ENCODE peak calls at places on chromosomes 11 and 22, in nine cellular contexts. F is A549, I is omental fat pad, B is NB4, A is IMR-90, N is cardiac fibroblast, Q is esophagus squamous epithelium, Y is neural progenitor cell, M is mesothelial cell of epicardium. C is an unnamed sample.

GRCh38 chr11:76831911-76832310 is 28.8 kb upstream of the ACER3 start:
- DNase-seq in Y (no peak), Q (no peak), I (no peak), F (no peak), N (no peak), A (no peak), B (no peak), M (no peak), C (no peak)

GRCh38 chr22:27174970-27175369 is 517.6 kb downstream of the MIAT start:
- DNase-seq in B (no peak), Q (no peak), N (no peak), I (no peak), M (no peak), F (no peak), A (no peak), Y (peak), C (no peak)

GRCh38 chr22:32142600-32142999 is 16.5 kb downstream of the C22orf42 start:
- DNase-seq in Q (no peak), F (no peak), Y (no peak), A (no peak), B (no peak), M (no peak), I (no peak), N (no peak), C (no peak)

GRCh38 chr11:39365809-39366436 is 2093.5 kb downstream of the LRRC4C start:
- DNase-seq in M (no peak), F (peak), B (peak), N (peak), Q (no peak), Y (peak), I (no peak), A (no peak), C (no peak)

GRCh38 chr11:127454856-127455255 is 454.3 kb upstream of the KIRREL3 start:
- DNase-seq in B (peak), F (no peak), I (no peak), A (no peak), Y (peak), M (no peak), N (no peak), Q (no peak), C (no peak)

GRCh38 chr22:17264321-17265052 is 45.3 kb upstream of the ADA2 start:
- DNase-seq in F (no peak), A (peak), B (no peak), I (no peak), Q (no peak), Y (peak), N (peak), M (peak), C (no peak)

GRCh38 chr11:77753230-77753629 is 67.3 kb downstream of the RSF1 start:
- DNase-seq in F (no peak), A (no peak), I (no peak), M (no peak), B (no peak), Y (peak), Q (no peak), N (no peak), C (no peak)

GRCh38 chr11:27158763-27159679 is 118.4 kb downstream of the BBOX1 start:
- DNase-seq in F (peak), Q (no peak), N (peak), M (peak), Y (peak), B (peak), I (no peak), A (peak), C (no peak)

GRCh38 chr22:44200855-44201550 is 20.3 kb downstream of the PARVG start:
- DNase-seq in M (no peak), A (no peak), B (peak), N (no peak), Q (no peak), I (no peak), F (no peak), Y (no peak), C (no peak)

GRCh38 chr11:7577883-7578242 is 64.1 kb downstream of the PPFIBP2 start:
- DNase-seq in N (peak), F (no peak), B (peak), I (no peak), A (peak), Y (no peak), Q (no peak), M (no peak), C (no peak)

GRCh38 chr11:40032331-40032730 is 1427.1 kb downstream of the LRRC4C start:
- DNase-seq in I (no peak), F (no peak), N (no peak), B (no peak), Y (no peak), A (no peak), Q (no peak), M (no peak), C (no peak)

GRCh38 chr11:93921695-93922468 is 71.5 kb upstream of the VSTM5 start:
- DNase-seq in A (peak), Q (peak), N (peak), I (no peak), M (peak), F (peak), Y (peak), B (peak), C (no peak)

DNA sequence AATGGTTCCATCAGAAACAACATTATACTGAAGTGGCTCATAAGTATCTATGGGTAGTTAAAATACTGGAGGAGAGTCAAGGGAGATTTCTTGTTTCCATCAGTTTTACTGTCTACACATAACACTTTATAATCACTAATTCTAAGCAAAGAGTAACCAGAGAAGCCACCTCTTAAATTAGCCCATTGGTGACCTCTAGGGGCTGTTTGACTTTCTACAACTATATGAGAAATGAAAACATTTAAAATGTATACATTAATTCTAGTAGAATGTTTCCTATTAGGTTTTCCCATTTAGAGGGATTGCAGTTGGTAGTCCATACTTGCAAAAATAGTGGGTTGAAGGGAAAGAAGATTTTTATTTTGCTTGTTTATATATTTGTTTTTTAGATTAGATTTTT is 504.3 kb downstream of the FAM181B start:
- DNase-seq in N (peak), Y (peak), I (no peak), Q (no peak), M (no peak), B (peak), A (no peak), F (peak), C (no peak)
- TF ChIP-seq CTCF in N (no peak), Y (peak), I (no peak), Q (no peak), M (peak), B (peak), A (peak), F (peak), C (no peak)

GRCh38 chr11:120929664-120930154 is 94.2 kb upstream of the TBCEL start:
- DNase-seq in M (peak), F (peak), Y (peak), A (peak), Q (no peak), I (no peak), B (peak), N (peak), C (no peak)

GRCh38 chr11:120929090-120929489 is 94.8 kb upstream of the TBCEL start:
- DNase-seq in A (no peak), I (no peak), B (no peak), N (peak), M (no peak), Q (no peak), Y (no peak), F (no peak), C (no peak)

GRCh38 chr11:120932305-120932905 is 91.5 kb upstream of the TBCEL start:
- DNase-seq in F (no peak), M (no peak), B (no peak), Q (no peak), N (no peak), I (no peak), Y (peak), A (no peak), C (no peak)

GRCh38 chr11:120928506-120929062 is 95.3 kb upstream of the TBCEL start:
- DNase-seq in B (no peak), F (no peak), Q (no peak), A (no peak), I (no peak), N (no peak), Y (no peak), M (no peak), C (no peak)

GRCh38 chr11:120931057-120931779 is 92.7 kb upstream of the TBCEL start:
- DNase-seq in F (peak), Q (no peak), N (no peak), B (peak), I (no peak), A (no peak), Y (no peak), M (no peak), C (no peak)
- TF ChIP-seq CTCF in F (no peak), Q (no peak), N (no peak), B (no peak), I (no peak), A (no peak), Y (no peak), M (no peak), C (no peak)

GRCh38 chr22:38153821-38154562 is 27.6 kb downstream of the PLA2G6 start:
- DNase-seq in Q (no peak), I (no peak), B (no peak), N (no peak), Y (peak), A (no peak), F (no peak), M (no peak), C (no peak)
- TF ChIP-seq CTCF in Q (no peak), I (no peak), B (no peak), N (no peak), Y (peak), A (peak), F (no peak), M (no peak), C (no peak)

DNA sequence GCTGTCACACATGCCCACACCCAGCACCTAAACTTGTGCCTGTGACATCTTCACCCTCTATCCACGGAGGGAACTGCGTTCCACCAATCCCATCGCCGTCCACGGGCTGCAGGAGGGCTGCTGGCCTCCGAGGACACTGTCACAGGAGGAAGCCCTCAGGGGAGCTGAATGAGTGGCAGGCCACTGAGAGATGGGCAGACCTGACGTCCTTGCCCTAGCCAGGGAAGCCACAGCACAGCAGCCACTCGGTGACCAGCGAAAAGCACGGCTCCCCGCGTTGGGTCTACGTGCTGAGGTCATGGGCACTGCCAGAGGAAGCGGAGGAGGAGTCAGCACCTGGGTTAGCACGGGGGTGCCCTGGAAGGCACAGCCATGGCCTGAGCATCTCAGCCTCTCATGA is 50.5 kb downstream of the IGSF9B start:
- DNase-seq in M (no peak), I (no peak), Q (no peak), N (no peak), B (no peak), Y (no peak), A (no peak), F (no peak), C (no peak)
- TF ChIP-seq CTCF in M (no peak), I (no peak), Q (no peak), N (no peak), B (no peak), Y (no peak), A (no peak), F (no peak), C (no peak)

GRCh38 chr11:98455500-98456186 is 565.1 kb upstream of the CNTN5 start:
- DNase-seq in F (no peak), N (no peak), Y (peak), A (no peak), M (no peak), I (no peak), Q (no peak), B (peak), C (no peak)
- TF ChIP-seq CTCF in F (no peak), N (no peak), Y (peak), A (no peak), M (no peak), I (no peak), Q (no peak), B (peak), C (no peak)

DNA sequence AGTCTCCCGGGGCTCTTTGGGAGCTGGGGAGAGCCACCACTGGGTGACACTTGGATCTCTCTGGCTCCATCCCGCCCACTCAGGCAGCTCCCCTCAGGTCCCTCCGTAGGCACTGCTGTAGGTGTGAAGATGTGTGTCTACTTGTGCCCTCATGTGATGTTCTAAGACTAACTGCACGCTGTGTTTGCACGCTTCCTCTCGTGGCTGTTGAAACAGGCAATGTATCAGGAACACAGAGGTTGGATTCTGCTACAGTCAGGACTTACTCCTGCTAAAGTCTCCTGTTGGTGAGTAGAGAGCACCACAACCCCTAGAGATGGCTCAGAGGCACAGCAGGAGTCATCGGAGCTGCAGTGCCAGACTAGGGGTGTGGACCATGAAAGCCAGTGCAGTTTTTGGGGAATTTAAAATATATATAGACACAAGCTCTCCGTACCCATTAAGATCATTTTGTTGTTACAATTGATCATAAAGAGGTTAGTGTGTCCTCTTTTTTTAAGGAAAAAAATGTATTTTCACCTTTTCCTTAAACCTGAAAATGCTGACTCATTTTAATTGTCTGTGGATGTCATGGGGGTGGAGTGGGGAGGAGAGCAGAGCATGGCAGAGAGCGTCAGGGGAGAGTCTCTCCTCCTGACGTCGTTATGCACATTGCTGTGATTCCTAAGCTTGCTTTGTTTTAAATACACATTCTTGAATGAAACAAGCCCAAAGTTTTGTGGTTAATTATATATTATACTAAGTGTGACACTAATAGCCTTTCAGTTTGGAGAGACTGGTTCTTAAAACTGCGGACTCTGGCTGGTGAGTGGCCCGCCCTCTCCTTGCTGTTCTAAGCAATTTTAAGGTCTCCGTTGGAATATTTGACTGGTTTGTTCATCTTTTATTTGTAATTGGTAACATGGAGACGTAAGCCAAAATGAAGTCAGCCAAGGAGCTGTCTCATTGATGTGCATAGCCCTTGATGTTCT is 16.2 kb upstream of the CTTN start:
- DNase-seq in B (no peak), Q (no peak), A (peak), F (peak), I (no peak), Y (no peak), N (peak), M (no peak), C (no peak)
- TF ChIP-seq CTCF in B (no peak), Q (no peak), A (peak), F (no peak), I (no peak), Y (no peak), N (peak), M (no peak), C (no peak)

GRCh38 chr22:50014655-50015401 is 2.3 kb upstream of the IL17REL start:
- DNase-seq in I (no peak), A (no peak), F (no peak), M (no peak), N (no peak), Q (no peak), B (no peak), Y (peak), C (no peak)
- TF ChIP-seq CTCF in I (no peak), A (no peak), F (no peak), M (no peak), N (no peak), Q (no peak), B (no peak), Y (no peak), C (no peak)

GRCh38 chr11:12666905-12667304 is 7.3 kb upstream of the TEAD1 start:
- DNase-seq in M (no peak), F (no peak), B (peak), N (no peak), A (no peak), I (no peak), Y (no peak), Q (no peak), C (no peak)

GRCh38 chr11:12668166-12668565 is 6.1 kb upstream of the TEAD1 start:
- DNase-seq in I (no peak), Q (no peak), B (no peak), N (no peak), M (no peak), Y (no peak), F (no peak), A (no peak), C (no peak)

GRCh38 chr11:12669930-12670329 is 4.3 kb upstream of the TEAD1 start:
- DNase-seq in M (no peak), Y (no peak), B (no peak), A (peak), F (no peak), I (no peak), Q (no peak), N (peak), C (no peak)

GRCh38 chr11:12664410-12664809 is 9.8 kb upstream of the TEAD1 start:
- DNase-seq in Q (no peak), Y (no peak), M (no peak), I (no peak), A (peak), B (no peak), N (no peak), F (no peak), C (no peak)

GRCh38 chr11:12667646-12668045 is 6.6 kb upstream of the TEAD1 start:
- DNase-seq in F (no peak), N (no peak), Q (no peak), Y (no peak), M (no peak), B (no peak), I (no peak), A (no peak), C (no peak)
- TF ChIP-seq CTCF in F (no peak), N (no peak), Q (no peak), Y (no peak), M (no peak), B (no peak), I (no peak), A (no peak), C (no peak)

C was measured in ascending aorta.